ENCODE peak calls at places on chromosomes 16 and 17, in six cellular contexts. L, P, B, F, Q and R are unnamed samples.
A peak's percentile ranks its signal among the peaks of the same experiment; 100 is the strongest.

GRCh38 chr17:36057900-36058299 is 6.2 kb upstream of the CCL18 start:
- DNase-seq in B (no peak), Q (no peak), P (no peak), L (no peak), F (no peak), R (no peak)

GRCh38 chr17:21686165-21687015 is 5.9 kb upstream of the KCNJ18 start:
- DNase-seq in Q (no peak), P (no peak), B (no peak), F (no peak), L (no peak), R (no peak)

GRCh38 chr17:6509295-6509771 is 47.0 kb downstream of the PITPNM3 start:
- DNase-seq in B (peak; percentile 30), Q (no peak), P (peak; percentile 19), L (no peak), F (no peak), R (no peak)

GRCh38 chr17:3738562-3739295 is 15.0 kb downstream of the HASPIN start:
- DNase-seq in L (peak; percentile 76), F (no peak), Q (no peak), B (no peak), P (peak; percentile 82), R (peak; percentile 26)

GRCh38 chr16:87391324-87391949 is 699 bp upstream of the MAP1LC3B start:
- DNase-seq in Q (no peak), B (no peak), F (peak; percentile 75), L (no peak), P (peak; percentile 62), R (no peak)

GRCh38 chr17:50076221-50076590 is 18.9 kb upstream of the PDK2 start:
- DNase-seq in F (no peak), Q (no peak), P (no peak), L (no peak), B (no peak), R (no peak)

GRCh38 chr17:61015966-61016365 is 338.3 kb downstream of the BCAS3 start:
- DNase-seq in B (no peak), F (no peak), P (no peak), Q (no peak), L (no peak), R (no peak)

GRCh38 chr16:492211-492875 is 35.2 kb upstream of the CAPN15 start:
- DNase-seq in B (no peak), L (no peak), P (no peak), Q (no peak), F (no peak), R (no peak)

GRCh38 chr16:20910781-20911321 is 10.3 kb downstream of the LYRM1 start:
- DNase-seq in L (peak; percentile 96), F (no peak), Q (no peak), P (no peak), B (peak; percentile 90), R (peak; percentile 96)

GRCh38 chr16:72991211-72991610 is 56.7 kb downstream of the ZFHX3 start:
- DNase-seq in B (no peak), Q (no peak), L (no peak), P (no peak), F (no peak), R (peak; percentile 19)

GRCh38 chr17:73798111-73798748 is 154.0 kb upstream of the SDK2 start:
- DNase-seq in P (peak; percentile 66), B (peak; percentile 99), F (no peak), L (peak; percentile 83), Q (no peak), R (peak; percentile 94)

GRCh38 chr16:27374231-27374793 is 27.7 kb upstream of the IL21R start:
- DNase-seq in B (no peak), L (no peak), P (no peak), Q (peak; percentile 80), F (no peak), R (no peak)

GRCh38 chr16:11684231-11685025 is 16.2 kb downstream of the SNN start:
- DNase-seq in Q (no peak), L (no peak), B (no peak), F (no peak), P (no peak), R (no peak)

GRCh38 chr16:68064791-68065365 is 20.3 kb upstream of the NFATC3 start:
- DNase-seq in L (peak; percentile 56), Q (no peak), F (peak; percentile 66), P (peak; percentile 69), B (peak; percentile 88), R (peak; percentile 87)

GRCh38 chr17:44967026-44967906 is 837 bp downstream of the C1QL1 start:
- DNase-seq in Q (no peak), P (no peak), B (no peak), F (no peak), L (no peak), R (no peak)

GRCh38 chr17:731943-732787 is at the start of gene TLCD3A:
- DNase-seq in P (peak; percentile 82), F (peak; percentile 78), Q (no peak), L (peak; percentile 75), B (peak; percentile 77), R (no peak)

GRCh38 chr17:73879987-73880386 is 235.7 kb upstream of the SDK2 start:
- DNase-seq in L (no peak), B (no peak), F (no peak), P (no peak), Q (no peak), R (no peak)

GRCh38 chr16:10114411-10114810 is 67.8 kb downstream of the GRIN2A start:
- DNase-seq in F (no peak), P (no peak), L (peak; percentile 22), B (no peak), Q (no peak), R (peak; percentile 68)

GRCh38 chr16:57996406-57997175 is 3.9 kb downstream of the ZNF319 start:
- DNase-seq in Q (no peak), P (no peak), B (no peak), F (no peak), L (no peak), R (no peak)

GRCh38 chr16:386641-387156 is 4.9 kb upstream of the PGAP6 start:
- DNase-seq in B (peak; percentile 60), F (no peak), Q (no peak), P (no peak), L (no peak), R (no peak)

GRCh38 chr17:15740570-15741120 is 8.6 kb downstream of the TBC1D26 start:
- DNase-seq in P (no peak), F (no peak), Q (no peak), B (no peak), L (no peak), R (no peak)

GRCh38 chr16:6643083-6643686 is 689.5 kb upstream of the RBFOX1 start:
- DNase-seq in L (peak; percentile 41), P (peak; percentile 28), Q (peak; percentile 11), F (no peak), B (peak; percentile 58), R (peak; percentile 18)

GRCh38 chr17:50102164-50102991 is 7.2 kb downstream of the PDK2 start:
- DNase-seq in B (no peak), F (peak; percentile 81), L (no peak), P (peak; percentile 96), Q (no peak), R (no peak)

GRCh38 chr16:66262253-66263167 is 104.0 kb upstream of the CDH5 start:
- DNase-seq in B (peak; percentile 54), F (peak; percentile 39), L (no peak), Q (no peak), P (no peak), R (peak; percentile 52)

GRCh38 chr16:14501331-14502255 is 128.5 kb downstream of the PARN start:
- DNase-seq in Q (peak; percentile 50), L (peak; percentile 98), F (peak; percentile 83), B (peak; percentile 98), P (peak; percentile 95), R (peak; percentile 97)

DNA sequence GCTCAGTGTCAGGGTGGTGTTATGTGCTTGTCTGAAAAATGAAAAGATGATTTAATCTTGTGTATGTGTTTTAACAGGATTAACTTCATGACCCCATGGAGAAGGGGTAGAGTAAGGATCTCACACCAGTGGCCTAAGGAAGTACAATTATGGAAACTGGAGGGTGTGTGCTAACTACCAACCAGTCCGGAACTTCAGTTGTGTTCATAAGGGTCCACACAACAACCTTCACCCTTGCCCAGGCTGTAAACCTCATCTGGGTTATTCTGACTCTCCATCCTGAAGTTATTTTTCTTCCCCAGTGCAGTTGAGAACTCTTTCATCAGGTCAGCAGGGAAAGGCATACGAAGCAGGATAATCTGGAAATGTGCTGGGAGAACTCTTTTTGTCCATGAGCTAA is 158.9 kb downstream of the MAP2K6 start:
- DNase-seq in F (no peak), Q (no peak), P (no peak), B (no peak), L (no peak), R (no peak)
- H3K4me1 ChIP-seq in F (peaks cover 19% of the 10 kb centered on the region), Q (peaks cover 5% of the 10 kb centered on the region), P (no peaks in the 10 kb centered on the region), B (no peaks in the 10 kb centered on the region), L (no peaks in the 10 kb centered on the region), R (peaks cover 19% of the 10 kb centered on the region)

DNA sequence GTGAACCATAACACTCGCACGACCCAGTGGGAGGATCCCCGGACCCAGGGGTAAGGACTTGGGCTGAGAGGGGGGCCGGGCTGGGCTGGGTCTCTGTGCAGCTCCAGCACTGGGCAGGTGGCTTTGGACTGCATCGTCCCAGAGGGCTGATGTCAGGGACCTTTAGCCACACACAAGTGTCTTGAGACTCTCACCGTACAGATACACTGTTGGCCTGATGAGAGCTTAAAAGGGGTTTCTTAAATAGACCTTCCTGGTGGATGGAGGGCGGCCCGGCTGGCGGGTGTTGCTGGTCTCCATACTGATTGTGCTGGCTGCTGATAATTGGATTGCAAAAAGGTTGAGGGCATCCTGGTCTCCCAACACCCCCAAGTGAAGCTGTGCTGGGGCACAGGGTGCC is 21.7 kb upstream of the CLEC18A start:
- DNase-seq in F (no peak), Q (no peak), L (no peak), P (no peak), B (no peak), R (no peak)
- H3K4me1 ChIP-seq in F (peaks cover 25% of the 10 kb centered on the region), Q (no peaks in the 10 kb centered on the region), L (peaks cover 16% of the 10 kb centered on the region), P (peaks cover 20% of the 10 kb centered on the region), B (peaks cover 36% of the 10 kb centered on the region), R (peaks cover 27% of the 10 kb centered on the region)

GRCh38 chr16:85523602-85524364 is 89.3 kb upstream of the GSE1 start:
- DNase-seq in L (no peak), F (peak; percentile 72), P (peak; percentile 84), Q (no peak), B (peak; percentile 75), R (peak; percentile 20)
- H3K4me1 ChIP-seq in L (peaks cover 39% of the 10 kb centered on the region), F (peaks cover 23% of the 10 kb centered on the region), P (peaks cover 53% of the 10 kb centered on the region), Q (no peaks in the 10 kb centered on the region), B (peaks cover 50% of the 10 kb centered on the region), R (peaks cover 18% of the 10 kb centered on the region)

GRCh38 chr17:63707151-63707550 is 7.2 kb upstream of the LIMD2 start:
- DNase-seq in B (no peak), L (no peak), F (no peak), Q (no peak), P (no peak), R (no peak)

GRCh38 chr17:63704259-63704576 is 4.3 kb upstream of the LIMD2 start:
- DNase-seq in L (no peak), F (no peak), Q (no peak), P (no peak), B (no peak), R (no peak)

GRCh38 chr17:63706346-63707102 is 6.6 kb upstream of the LIMD2 start:
- DNase-seq in B (no peak), F (no peak), L (no peak), Q (no peak), P (no peak), R (no peak)

GRCh38 chr17:63704836-63705235 is 4.9 kb upstream of the LIMD2 start:
- DNase-seq in Q (no peak), L (no peak), B (no peak), P (no peak), F (no peak), R (no peak)

DNA sequence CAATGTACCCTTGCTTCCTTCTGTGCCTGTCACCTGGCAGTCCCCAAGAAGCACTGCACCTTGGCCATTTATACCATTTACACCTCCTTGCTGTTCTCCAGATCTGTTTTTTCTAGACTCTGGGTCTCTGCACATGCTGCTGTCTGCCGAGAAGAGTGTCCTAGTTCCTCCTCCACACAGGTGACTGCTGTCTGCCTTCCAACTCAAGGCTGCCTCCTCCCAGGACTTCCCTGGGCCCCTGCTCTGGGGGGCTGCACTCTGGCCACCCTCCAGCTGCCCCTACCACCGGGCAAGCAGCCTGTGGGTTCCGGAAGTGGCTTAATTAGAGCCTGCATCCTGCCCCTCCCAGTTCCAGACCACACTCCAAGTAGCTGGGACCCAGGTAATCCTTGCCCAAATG is 5.7 kb upstream of the LIMD2 start:
- DNase-seq in Q (no peak), B (no peak), L (no peak), P (no peak), F (no peak), R (no peak)
- H3K4me1 ChIP-seq in Q (peaks cover 14% of the 10 kb centered on the region), B (no peaks in the 10 kb centered on the region), L (no peaks in the 10 kb centered on the region), P (peaks cover 19% of the 10 kb centered on the region), F (peaks cover 9% of the 10 kb centered on the region), R (peaks cover 8% of the 10 kb centered on the region)